ENCODE peak calls at places on chromosomes 4 and X, in four cellular contexts. One of them, this sample, is unnamed.

GRCh38 chr4:123110147-123110546 is 187.8 kb upstream of the NUDT6 start:
- DNase-seq in amygdala: no peak
- DNase-seq in activated T-cell treated with anti-CD3 and anti-CD28 coated beads for 48 hours: no peak
- DNase-seq in heart right ventricle: no peak
- DNase-seq in this sample: no peak

GRCh38 chr4:155943610-155944329 is 9.9 kb downstream of the CTSO start:
- DNase-seq in amygdala: no peak
- DNase-seq in activated T-cell treated with anti-CD3 and anti-CD28 coated beads for 48 hours: no peak
- DNase-seq in heart right ventricle: no peak
- DNase-seq in this sample: no peak

GRCh38 chr4:188270273-188271069 is 131.2 kb downstream of the TRIML1 start:
- DNase-seq in amygdala: no peak
- DNase-seq in activated T-cell treated with anti-CD3 and anti-CD28 coated beads for 48 hours: no peak
- DNase-seq in heart right ventricle: no peak
- DNase-seq in this sample: no peak

GRCh38 chr4:152149734-152150133 is 386.2 kb downstream of the FBXW7 start:
- DNase-seq in amygdala: no peak
- DNase-seq in activated T-cell treated with anti-CD3 and anti-CD28 coated beads for 48 hours: no peak
- DNase-seq in heart right ventricle: no peak
- DNase-seq in this sample: no peak

GRCh38 chr4:76401654-76402053 is 19.3 kb downstream of the CCDC158 start:
- DNase-seq in amygdala: no peak
- DNase-seq in activated T-cell treated with anti-CD3 and anti-CD28 coated beads for 48 hours: no peak
- DNase-seq in heart right ventricle: no peak
- DNase-seq in this sample: no peak

GRCh38 chr4:183175631-183176232 is 76.7 kb downstream of the WWC2 start:
- DNase-seq in amygdala: no peak
- DNase-seq in activated T-cell treated with anti-CD3 and anti-CD28 coated beads for 48 hours: no peak
- DNase-seq in heart right ventricle: no peak
- DNase-seq in this sample: no peak

GRCh38 chr4:181944527-181944926 is 298.7 kb upstream of the TENM3 start:
- DNase-seq in amygdala: no peak
- DNase-seq in activated T-cell treated with anti-CD3 and anti-CD28 coated beads for 48 hours: no peak
- DNase-seq in heart right ventricle: no peak
- DNase-seq in this sample: no peak

GRCh38 chr4:75939890-75940691 is 722 bp downstream of the NAAA start:
- DNase-seq in amygdala: peak; percentile 39
- DNase-seq in activated T-cell treated with anti-CD3 and anti-CD28 coated beads for 48 hours: peak; percentile 69
- DNase-seq in heart right ventricle: peak; percentile 78
- DNase-seq in this sample: peak; percentile 76

GRCh38 chr4:173440888-173441287 is 42.0 kb upstream of the SCRG1 start:
- DNase-seq in amygdala: no peak
- DNase-seq in activated T-cell treated with anti-CD3 and anti-CD28 coated beads for 48 hours: no peak
- DNase-seq in heart right ventricle: no peak
- DNase-seq in this sample: no peak

GRCh38 chrX:18873189-18873791 is 110.6 kb downstream of the PHKA2 start:
- DNase-seq in amygdala: peak; percentile 10
- DNase-seq in activated T-cell treated with anti-CD3 and anti-CD28 coated beads for 48 hours: peak; percentile 6
- DNase-seq in heart right ventricle: peak; percentile 40
- DNase-seq in this sample: peak; percentile 78

GRCh38 chrX:24268786-24269185 is 45.1 kb downstream of the SUPT20HL2 start:
- DNase-seq in amygdala: no peak
- DNase-seq in activated T-cell treated with anti-CD3 and anti-CD28 coated beads for 48 hours: no peak
- DNase-seq in heart right ventricle: no peak
- DNase-seq in this sample: no peak

This sample was measured in tibial artery.